ENCODE peak calls at places on chromosomes 7 and 10, in four cellular contexts. J is progenitor cell of endocrine pancreas, N is lower leg skin, Q is GM10248. T is an unnamed sample.

GRCh38 chr7:115910541-115911164 is 119.9 kb downstream of the TFEC start:
- DNase-seq in J (no peak), N (no peak), Q (no peak), T (no peak)

GRCh38 chr10:48608279-48608681 is 3.4 kb upstream of the ARHGAP22 start:
- DNase-seq in Q (peak; percentile 79), N (no peak), J (peak; percentile 26), T (no peak)

GRCh38 chr10:72050873-72051272 is 37.5 kb downstream of the SPOCK2 start:
- DNase-seq in Q (no peak), J (no peak), N (no peak), T (no peak)

GRCh38 chr10:130453721-130454542 is 317.7 kb downstream of the GLRX3 start:
- DNase-seq in N (no peak), J (no peak), Q (no peak), T (no peak)

GRCh38 chr7:131110294-131111080 is 217.2 kb upstream of the MKLN1 start:
- DNase-seq in J (no peak), N (peak; percentile 56), Q (no peak), T (no peak)

GRCh38 chr10:71131508-71132088 is 80.8 kb upstream of the UNC5B start:
- DNase-seq in Q (peak; percentile 4), N (no peak), J (no peak), T (no peak)

GRCh38 chr7:115340828-115341227 is 418.9 kb downstream of the MDFIC start:
- DNase-seq in J (no peak), N (no peak), Q (no peak), T (no peak)

GRCh38 chr10:60937784-60938654 is 6.0 kb downstream of the RHOBTB1 start:
- DNase-seq in Q (no peak), J (no peak), N (no peak), T (no peak)

GRCh38 chr10:89458760-89459159 is 44.4 kb downstream of the IFIT5 start:
- DNase-seq in N (no peak), Q (no peak), J (no peak), T (no peak)

GRCh38 chr10:8389630-8390029 is 335.1 kb downstream of the GATA3 start:
- DNase-seq in Q (no peak), J (no peak), N (no peak), T (no peak)

GRCh38 chr10:113880236-113880635 is 25.8 kb downstream of the NHLRC2 start:
- DNase-seq in N (no peak), Q (no peak), J (no peak), T (no peak)

GRCh38 chr7:22579961-22580360 is 80.0 kb upstream of the STEAP1B start:
- DNase-seq in N (no peak), J (no peak), Q (no peak), T (no peak)

GRCh38 chr7:24653316-24654085 is 80.2 kb downstream of the PALS2 start:
- DNase-seq in Q (no peak), N (no peak), J (no peak), T (no peak)

GRCh38 chr10:100482181-100482833 is 19.5 kb downstream of the WNT8B start:
- DNase-seq in J (peak; percentile 58), N (peak; percentile 22), Q (peak; percentile 78), T (no peak)

GRCh38 chr10:77873558-77874380 is 52.8 kb downstream of the DLG5 start:
- DNase-seq in N (peak; percentile 54), J (no peak), Q (peak; percentile 77), T (no peak)

GRCh38 chr10:109934958-109935793 is 11.9 kb upstream of the XPNPEP1 start:
- DNase-seq in J (no peak), Q (no peak), N (no peak), T (no peak)

GRCh38 chr10:130989670-130990247 is 321.8 kb downstream of the TCERG1L start:
- DNase-seq in N (no peak), J (no peak), Q (no peak), T (no peak)

GRCh38 chr7:49774459-49775064 is 1.1 kb downstream of the VWC2 start:
- DNase-seq in J (no peak), N (no peak), Q (no peak), T (no peak)

GRCh38 chr10:1404953-1405260 is 332.4 kb downstream of the ADARB2 start:
- DNase-seq in J (no peak), Q (no peak), N (no peak), T (peak; percentile 49)

GRCh38 chr10:10796061-10796773 is 221.5 kb upstream of the CELF2 start:
- DNase-seq in J (no peak), N (no peak), Q (no peak), T (no peak)

GRCh38 chr7:29408841-29409243 is 154.8 kb upstream of the PRR15 start:
- DNase-seq in Q (peak; percentile 66), N (peak; percentile 79), J (peak; percentile 42), T (no peak)

GRCh38 chr7:159005618-159006017 is 139.0 kb downstream of the VIPR2 start:
- DNase-seq in J (no peak), Q (no peak), N (no peak), T (no peak)

GRCh38 chr7:73986158-73986631 is 41.8 kb upstream of the ELN start:
- DNase-seq in N (no peak), Q (no peak), J (no peak), T (no peak)

GRCh38 chr10:57849726-57850357 is 417.9 kb downstream of the IPMK start:
- DNase-seq in Q (no peak), N (no peak), J (no peak), T (no peak)

GRCh38 chr7:93861325-93861949 is 29.1 kb downstream of the TFPI2 start:
- DNase-seq in J (no peak), Q (no peak), N (no peak), T (no peak)

GRCh38 chr10:71880425-71881306 is 29.6 kb upstream of the PSAP start:
- DNase-seq in J (no peak), Q (no peak), N (peak; percentile 57), T (no peak)

GRCh38 chr10:28939352-28940157 is 262.2 kb downstream of the BAMBI start:
- DNase-seq in J (peak; percentile 55), Q (no peak), N (peak; percentile 34), T (no peak)

GRCh38 chr10:43960477-43960876 is 311.8 kb upstream of the ZNF32 start:
- DNase-seq in Q (no peak), N (no peak), J (no peak), T (no peak)

GRCh38 chr7:100003711-100004661 is 11.4 kb upstream of the ZKSCAN1 start:
- DNase-seq in N (no peak), Q (no peak), J (peak; percentile 43), T (peak; percentile 36)

GRCh38 chr7:26500749-26501352 is 209.2 kb downstream of the SNX10 start:
- DNase-seq in J (no peak), Q (peak; percentile 59), N (no peak), T (no peak)
- TF ChIP-seq CTCF in J (peak; percentile 49), Q (peak; percentile 50), N (no peak), T (peak; percentile 66)

GRCh38 chr10:42836096-42836495 is 53.5 kb downstream of the BMS1 start:
- DNase-seq in N (no peak), Q (no peak), J (no peak), T (no peak)

GRCh38 chr10:42836771-42837468 is 54.3 kb downstream of the BMS1 start:
- DNase-seq in Q (no peak), N (no peak), J (no peak), T (no peak)
- TF ChIP-seq CTCF in Q (no peak), N (no peak), J (no peak), T (no peak)

DNA sequence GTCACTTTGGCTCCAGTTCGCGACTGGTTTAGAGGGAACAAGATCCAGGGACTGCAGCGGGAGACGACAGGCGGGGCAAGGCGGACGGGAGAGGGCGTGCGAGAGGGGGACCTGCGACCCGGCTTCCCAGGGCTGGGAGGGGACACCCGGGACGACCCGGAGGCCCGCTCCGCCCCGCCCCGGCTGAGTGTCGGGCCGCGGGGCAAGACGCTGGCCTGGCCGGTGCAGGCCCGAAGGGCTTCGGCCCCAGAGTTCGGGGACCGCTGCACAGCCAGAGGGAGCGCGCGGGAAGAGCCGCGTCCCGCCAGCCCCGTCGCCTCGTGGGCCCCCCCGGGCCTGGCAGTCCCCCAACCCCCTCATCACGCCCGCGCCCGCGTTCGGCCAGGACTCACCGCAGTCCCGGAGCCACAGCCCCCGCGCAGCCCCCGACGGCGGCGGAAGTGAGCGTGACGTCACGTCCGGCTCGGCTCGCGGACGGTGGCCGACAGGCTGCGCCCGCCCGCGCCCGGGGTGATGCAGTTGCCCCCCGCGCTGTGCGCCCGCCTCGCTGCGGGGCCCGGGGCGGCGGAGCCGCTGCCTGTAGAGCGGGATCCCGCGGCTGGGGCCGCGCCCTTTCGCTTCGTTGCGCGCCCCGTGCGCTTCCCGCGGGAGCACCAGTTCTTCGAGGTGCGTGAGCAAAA is at the start of the genes TUBGCP2 and ZNF511:
- DNase-seq in N (peak; percentile 76), Q (peak; percentile 90), J (peak; percentile 78), T (peak; percentile 95)
- TF ChIP-seq CTCF in N (no peak), Q (no peak), J (no peak), T (peak; percentile 27)

GRCh38 chr7:42236266-42237161 is 495 bp downstream of the GLI3 start:
- DNase-seq in N (peak; percentile 60), Q (peak; percentile 34), J (peak; percentile 22), T (no peak)
- TF ChIP-seq CTCF in N (no peak), Q (no peak), J (no peak), T (peak; percentile 28)

DNA sequence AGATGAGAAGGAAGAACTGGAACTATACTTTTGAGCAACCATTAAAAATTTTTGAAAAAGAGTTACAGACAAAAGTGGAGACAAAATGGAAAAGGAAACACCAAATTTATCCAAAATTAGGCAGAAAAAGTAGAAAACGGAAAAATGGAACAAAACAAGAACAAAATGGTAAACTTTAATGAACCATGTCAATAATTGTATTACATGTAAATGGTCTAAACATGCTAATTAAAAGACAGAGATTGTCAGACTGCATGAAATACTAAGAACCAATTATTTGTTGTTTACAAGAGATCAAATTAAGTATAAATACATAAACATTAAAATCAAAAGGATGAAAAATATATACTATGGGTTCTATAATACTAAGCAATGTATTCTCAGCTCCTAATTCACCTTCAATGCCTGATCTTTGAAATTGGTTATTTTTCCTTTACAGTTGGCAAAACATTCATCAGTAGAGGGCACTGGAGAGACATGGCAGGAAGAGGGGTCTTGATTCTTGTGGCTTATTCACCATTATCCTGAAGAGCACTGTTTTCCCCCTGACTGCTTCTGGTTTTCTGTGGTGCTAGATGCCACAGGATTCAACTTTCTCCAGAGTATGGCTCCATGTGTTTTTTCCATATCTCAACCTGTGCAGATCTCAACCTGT is 124.9 kb downstream of the ELFN1 start:
- DNase-seq in J (no peak), Q (no peak), N (no peak), T (no peak)
- TF ChIP-seq CTCF in J (peak; percentile 36), Q (no peak), N (no peak), T (peak; percentile 39)